ENCODE peak calls at places on chromosomes 4 and X, in four cellular contexts. L is MM.1S, W is GM23248, T is fibroblast of lung. Y is an unnamed sample. For H3K4me1, the result is how much of the 10 kb centered on the place peaks cover.

GRCh38 chr4:7315286-7315685 is 119.4 kb downstream of the PSAPL1 start:
- DNase-seq in L (no peak), W (no peak), T (no peak), Y (no peak)

GRCh38 chrX:153434801-153435200 is 11.1 kb downstream of the TREX2 start:
- DNase-seq in L (no peak), W (no peak), T (no peak), Y (no peak)

GRCh38 chrX:458631-459061 is 71.9 kb upstream of the PPP2R3B start:
- DNase-seq in L (no peak), W (no peak), T (no peak), Y (no peak)

GRCh38 chr4:101367201-101367600 is 19.9 kb upstream of the PPP3CA start:
- DNase-seq in L (no peak), W (peak), T (peak), Y (peak)

GRCh38 chrX:132023117-132023895 is at the start of gene STK26:
- DNase-seq in L (peak), W (peak), T (peak), Y (peak)

GRCh38 chrX:69285881-69286545 is 120.8 kb upstream of the PJA1 start:
- DNase-seq in L (peak), W (peak), T (peak), Y (peak)

GRCh38 chr4:76803522-76803921 is 94.4 kb downstream of the SOWAHB start:
- DNase-seq in L (no peak), W (peak), T (peak), Y (peak)

GRCh38 chrX:13029831-13030771 is 14.3 kb downstream of the FAM9C start:
- DNase-seq in L (no peak), W (peak), T (no peak), Y (peak)

GRCh38 chr4:82710202-82710929 is 88.2 kb downstream of the SCD5 start:
- DNase-seq in L (no peak), W (peak), T (no peak), Y (no peak)

GRCh38 chrX:3711331-3711917 is 2.0 kb downstream of the PRKX start:
- DNase-seq in L (no peak), W (no peak), T (no peak), Y (no peak)

GRCh38 chr4:154779362-154779947 is 1.6 kb upstream of the RBM46 start:
- DNase-seq in L (peak), W (peak), T (peak), Y (peak)

GRCh38 chrX:17519349-17519748 is 144.3 kb downstream of the NHS start:
- DNase-seq in L (no peak), W (peak), T (peak), Y (no peak)

GRCh38 chrX:151563449-151563848 is at the start of gene PASD1:
- DNase-seq in L (no peak), W (no peak), T (no peak), Y (no peak)

GRCh38 chr4:146432065-146432464 is 89.7 kb downstream of the SLC10A7 start:
- DNase-seq in L (no peak), W (no peak), T (no peak), Y (no peak)

GRCh38 chrX:29299689-29300088 is 712.4 kb downstream of the IL1RAPL1 start:
- DNase-seq in L (no peak), W (no peak), T (peak), Y (no peak)

GRCh38 chrX:19881559-19881958 is 5.8 kb downstream of the SH3KBP1 start:
- DNase-seq in L (no peak), W (no peak), T (no peak), Y (no peak)

GRCh38 chr4:19961092-19961491 is 290.6 kb upstream of the SLIT2 start:
- DNase-seq in L (no peak), W (peak), T (peak), Y (no peak)

GRCh38 chr4:31052519-31052918 is 332.4 kb downstream of the PCDH7 start:
- DNase-seq in L (no peak), W (no peak), T (no peak), Y (no peak)

GRCh38 chr4:173417833-173418232 is 18.9 kb upstream of the SCRG1 start:
- DNase-seq in L (no peak), W (no peak), T (no peak), Y (no peak)

GRCh38 chr4:127997534-127998388 is 32.6 kb downstream of the ABHD18 start:
- DNase-seq in L (peak), W (peak), T (peak), Y (no peak)

GRCh38 chrX:48936429-48937064 is 17.7 kb upstream of the PIM2 start:
- DNase-seq in L (no peak), W (no peak), T (no peak), Y (no peak)
- H3K4me1 ChIP-seq in L (half or more), W (under half), T (under half), Y (under half)

GRCh38 chrX:105050921-105051320 is 169.6 kb downstream of the TEX13A start:
- DNase-seq in L (no peak), W (no peak), T (no peak), Y (no peak)
- TF ChIP-seq EZH2 in L (no peak), W (no peak), T (no peak), Y (no peak)

DNA sequence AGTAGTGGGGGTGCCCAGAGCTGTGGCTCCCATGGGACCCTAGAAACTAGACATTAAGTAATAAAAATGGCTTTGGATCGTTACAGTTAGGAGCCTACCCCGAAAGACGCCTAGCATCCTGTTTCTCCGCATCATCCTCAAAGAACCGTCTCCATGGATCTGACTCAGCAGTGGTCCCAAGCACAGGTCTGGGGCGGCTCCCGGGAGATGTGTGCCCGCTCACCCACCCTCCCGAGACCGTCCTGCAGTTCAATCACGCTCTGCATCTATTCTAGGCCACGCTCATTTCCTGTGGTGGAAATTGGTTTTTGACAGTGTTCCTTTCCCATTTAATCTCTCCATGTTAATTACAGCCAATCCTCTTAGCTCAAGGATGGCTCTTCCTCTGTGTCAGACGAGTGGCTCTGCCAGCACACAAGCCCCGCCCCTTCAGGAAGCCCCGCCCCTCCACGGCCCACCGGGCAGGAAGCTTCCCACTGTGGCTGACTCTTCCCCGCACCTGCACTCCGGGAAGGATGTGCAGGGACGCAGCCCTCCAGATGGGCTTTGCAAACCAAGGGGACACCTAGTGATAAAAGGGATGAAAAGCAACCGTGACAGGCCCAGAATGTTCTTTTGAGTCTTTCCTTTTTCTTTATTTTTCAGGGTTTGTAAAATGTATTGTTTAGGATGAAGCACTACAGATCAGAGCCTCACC is 34.5 kb upstream of the HELT start:
- DNase-seq in L (peak), W (peak), T (peak), Y (peak)
- H3K4me1 ChIP-seq in L (under half), W (under half), T (under half), Y (under half)

GRCh38 chr4:1793496-1793840 is 375 bp downstream of the FGFR3 start:
- DNase-seq in L (peak), W (peak), T (no peak), Y (peak)

GRCh38 chr4:1793940-1794808 is 1.1 kb downstream of the FGFR3 start:
- DNase-seq in L (no peak), W (peak), T (no peak), Y (no peak)

GRCh38 chr4:1796486-1797204 is 3.6 kb downstream of the FGFR3 start:
- DNase-seq in L (no peak), W (no peak), T (no peak), Y (no peak)

GRCh38 chr4:1795304-1796195 is 2.5 kb downstream of the FGFR3 start:
- DNase-seq in L (no peak), W (no peak), T (no peak), Y (peak)

DNA sequence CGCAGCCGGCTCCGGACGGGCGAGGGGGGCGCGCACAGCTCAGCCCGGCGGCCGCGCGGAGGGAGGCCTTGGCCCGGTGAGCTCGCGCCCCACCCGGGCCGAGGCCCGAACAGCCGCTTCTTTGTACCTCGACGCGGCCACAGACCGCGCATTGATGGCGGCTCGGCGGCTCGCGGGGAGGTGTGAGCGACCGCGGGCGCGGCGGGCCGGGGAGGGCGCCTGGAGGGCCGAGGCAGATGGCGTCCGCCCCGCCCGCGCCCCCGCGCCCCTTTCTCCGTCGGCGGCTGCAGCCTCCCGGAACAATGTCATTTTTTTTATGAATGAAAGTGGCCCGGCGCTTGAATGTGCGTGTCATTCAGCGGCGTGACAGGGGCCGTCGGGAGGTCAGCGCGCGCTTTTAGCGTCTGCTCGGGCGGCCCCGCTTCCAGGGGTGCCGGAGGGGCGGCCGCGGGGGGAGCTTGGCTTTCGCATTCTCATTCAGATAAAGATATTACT is 1.8 kb downstream of the FGFR3 start:
- DNase-seq in L (no peak), W (no peak), T (no peak), Y (no peak)
- TF ChIP-seq EZH2 in L (no peak), W (peak), T (no peak), Y (no peak)

GRCh38 chr4:159178147-159178541 is 75.3 kb downstream of the RAPGEF2 start:
- DNase-seq in L (no peak), W (peak), T (peak), Y (no peak)

GRCh38 chr4:159179310-159179958 is 76.6 kb downstream of the RAPGEF2 start:
- DNase-seq in L (no peak), W (no peak), T (no peak), Y (no peak)

GRCh38 chr4:159175989-159176375 is 73.1 kb downstream of the RAPGEF2 start:
- DNase-seq in L (no peak), W (no peak), T (no peak), Y (no peak)

GRCh38 chr4:159175165-159175988 is 72.5 kb downstream of the RAPGEF2 start:
- DNase-seq in L (peak), W (peak), T (peak), Y (peak)

GRCh38 chr4:159177265-159178146 is 74.6 kb downstream of the RAPGEF2 start:
- DNase-seq in L (no peak), W (no peak), T (no peak), Y (no peak)
- H3K4me1 ChIP-seq in L (under half), W (under half), T (under half), Y (under half)

DNA sequence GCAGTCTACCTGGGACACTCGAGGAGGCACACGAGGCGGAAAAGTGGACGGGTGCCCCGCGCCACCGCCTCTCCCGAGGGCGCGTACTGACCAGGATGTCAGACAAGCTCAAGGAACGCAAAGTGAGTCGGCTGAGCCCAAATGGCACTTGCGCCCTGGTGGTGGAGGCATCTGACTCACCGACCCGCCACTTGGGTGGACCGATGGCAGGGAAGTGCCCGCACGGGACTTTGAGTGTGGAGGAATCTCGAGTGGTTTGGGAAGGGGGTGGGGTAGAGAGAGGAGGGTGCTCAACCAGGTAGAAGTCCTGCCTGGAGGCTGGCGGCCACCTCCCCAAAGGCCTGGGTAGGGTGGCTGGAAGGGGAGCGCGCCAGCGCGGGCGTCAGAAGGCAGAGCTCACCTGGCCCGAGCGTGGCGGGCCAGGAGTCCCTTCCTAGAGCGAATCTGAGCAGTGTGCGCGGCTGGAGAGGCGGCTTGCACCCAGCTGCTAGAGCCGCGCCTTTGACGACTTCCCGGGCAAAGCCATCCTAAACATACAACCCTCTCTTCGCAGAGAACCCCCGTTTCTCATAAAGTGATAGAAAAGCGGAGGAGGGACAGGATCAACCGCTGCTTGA is 652 bp downstream of the HELT start:
- DNase-seq in L (no peak), W (no peak), T (no peak), Y (no peak)
- TF ChIP-seq EZH2 in L (no peak), W (no peak), T (no peak), Y (peak)

GRCh38 chrX:72126539-72127140 is 5.1 kb downstream of the RTL5 start:
- DNase-seq in L (peak), W (peak), T (peak), Y (peak)
- H3K4me1 ChIP-seq in L (under half), W (under half), T (under half), Y (under half)

DNA sequence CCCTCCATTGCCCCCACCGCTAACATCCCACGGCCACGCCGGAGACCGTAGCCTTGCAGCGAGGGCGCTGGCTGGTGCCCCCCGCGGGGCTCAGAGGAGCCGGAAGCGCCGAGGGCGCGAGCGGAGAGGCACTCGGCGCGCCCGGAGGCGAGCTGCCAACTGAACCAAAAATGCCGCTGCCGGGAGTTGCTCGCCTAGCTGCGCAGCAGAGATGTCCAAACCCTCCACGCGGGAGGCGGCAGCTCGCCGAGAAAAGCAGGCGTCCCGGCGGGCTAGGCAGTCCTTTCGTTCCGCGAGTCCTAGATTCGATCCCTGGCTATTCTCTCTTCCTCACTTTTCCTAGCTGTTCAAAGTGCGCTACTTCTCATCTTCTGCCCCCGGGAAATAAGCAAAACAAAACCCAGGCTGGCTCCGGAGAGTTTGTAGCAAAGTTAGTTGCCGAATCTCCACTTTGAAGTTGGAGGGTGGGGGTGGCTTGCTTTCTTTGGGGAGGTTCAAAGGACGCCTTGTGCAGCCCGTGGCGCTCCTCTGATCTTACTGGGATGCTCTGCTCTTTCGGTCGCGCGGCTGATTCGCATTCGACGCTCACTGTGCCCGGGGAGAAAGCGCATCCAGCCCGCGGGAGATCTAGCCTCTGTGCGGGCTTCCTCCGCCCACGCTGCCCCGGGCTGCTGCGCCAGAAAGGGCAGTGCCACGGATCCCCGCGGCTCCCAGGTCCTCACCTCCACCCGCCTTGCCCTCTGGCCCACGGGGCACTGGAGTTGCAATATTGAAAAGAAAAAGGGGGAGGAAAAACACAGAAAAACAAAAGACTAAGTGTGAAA is 677 bp downstream of the NKX6-1 start:
- DNase-seq in L (peak), W (peak), T (peak), Y (peak)
- TF ChIP-seq EZH2 in L (no peak), W (peak), T (peak), Y (peak)